ENCODE peak calls at places on chromosome 6, in ten cellular contexts. Q is heart left ventricle, C is PC-9, Z is cardiac muscle cell, L is H9, N is mucosa of gallbladder, E is HEK293T, O is amniotic stem cell, V is A549, Y is LoVo. D is an unnamed sample.

GRCh38 chr6:140854363-140854762 is 1278.4 kb upstream of the GJE1 start:
- DNase-seq in L (no peak), V (no peak), C (no peak), O (no peak), Y (no peak), N (no peak), E (no peak), Q (no peak), Z (no peak), D (no peak)

GRCh38 chr6:138257638-138258040 is 39.3 kb upstream of the PBOV1 start:
- DNase-seq in E (no peak), V (no peak), C (no peak), N (no peak), Q (no peak), O (no peak), L (no peak), Y (no peak), Z (no peak), D (no peak)

GRCh38 chr6:27205375-27206278 is 41.9 kb upstream of the PRSS16 start:
- DNase-seq in Y (no peak), N (no peak), V (no peak), O (no peak), L (no peak), Q (no peak), C (no peak), E (no peak), Z (peak; percentile 29), D (no peak)

GRCh38 chr6:7087066-7087465 is 20.7 kb upstream of the RREB1 start:
- DNase-seq in E (no peak), L (no peak), Q (no peak), V (no peak), Z (peak; percentile 40), N (no peak), C (no peak), O (no peak), Y (no peak), D (no peak)

GRCh38 chr6:75611702-75612375 is 10.2 kb downstream of the SENP6 start:
- DNase-seq in Y (no peak), E (no peak), V (no peak), Q (no peak), C (no peak), O (no peak), L (no peak), Z (no peak), N (no peak), D (no peak)

GRCh38 chr6:7249391-7249790 is 63.6 kb downstream of the SSR1 start:
- DNase-seq in E (no peak), Z (no peak), O (no peak), V (no peak), Y (no peak), L (no peak), N (no peak), Q (no peak), C (no peak), D (no peak)

GRCh38 chr6:149457316-149457884 is 27.4 kb downstream of the ZC3H12D start:
- DNase-seq in L (no peak), Q (no peak), O (no peak), E (no peak), C (no peak), Y (no peak), V (no peak), N (no peak), Z (peak; percentile 35), D (no peak)

GRCh38 chr6:109381007-109381746 is 1.1 kb downstream of the CD164 start:
- DNase-seq in Q (no peak), N (no peak), Z (no peak), L (no peak), O (no peak), Y (no peak), V (no peak), C (no peak), E (no peak), D (no peak)

GRCh38 chr6:95841560-95841959 is 174.2 kb upstream of the FUT9 start:
- DNase-seq in N (no peak), L (no peak), V (no peak), O (no peak), Z (no peak), C (no peak), Y (no peak), E (no peak), Q (no peak), D (no peak)

GRCh38 chr6:125586074-125586473 is 163.4 kb upstream of the HEY2 start:
- DNase-seq in Z (peak; percentile 13), O (no peak), E (no peak), C (no peak), V (no peak), Q (no peak), Y (no peak), N (no peak), L (no peak), D (no peak)

GRCh38 chr6:28634758-28635546 is 109.3 kb downstream of the GPX5 start:
- DNase-seq in Z (peak; percentile 46), Y (no peak), E (peak; percentile 61), Q (no peak), N (no peak), C (peak; percentile 20), V (peak; percentile 63), L (peak; percentile 83), O (no peak), D (no peak)

GRCh38 chr6:149166747-149167146 is 150.8 kb upstream of the TAB2 start:
- DNase-seq in C (no peak), Y (no peak), N (no peak), V (no peak), E (no peak), Q (no peak), Z (peak; percentile 45), O (no peak), L (no peak), D (no peak)

GRCh38 chr6:127737768-127738167 is 160.8 kb downstream of the C6orf58 start:
- DNase-seq in O (no peak), Z (no peak), V (no peak), N (no peak), Y (no peak), L (no peak), E (no peak), Q (no peak), C (no peak), D (no peak)

GRCh38 chr6:80454661-80455365 is 348.3 kb downstream of the BCKDHB start:
- DNase-seq in Z (peak; percentile 46), Q (no peak), V (no peak), Y (no peak), L (no peak), O (no peak), C (no peak), N (no peak), E (no peak), D (no peak)

GRCh38 chr6:105769987-105770386 is 316.1 kb upstream of the PRDM1 start:
- DNase-seq in O (no peak), E (no peak), N (no peak), Z (no peak), V (no peak), L (no peak), Y (peak; percentile 54), Q (no peak), C (peak; percentile 26), D (no peak)

GRCh38 chr6:87793340-87793739 is 91.3 kb upstream of the AKIRIN2 start:
- DNase-seq in Z (no peak), L (no peak), O (no peak), N (no peak), V (no peak), C (no peak), E (no peak), Q (no peak), Y (no peak), D (no peak)

GRCh38 chr6:138250513-138251247 is 32.4 kb upstream of the PBOV1 start:
- DNase-seq in E (no peak), Y (no peak), O (no peak), Q (no peak), N (peak; percentile 66), Z (peak; percentile 94), V (no peak), C (no peak), L (no peak), D (no peak)

GRCh38 chr6:121810346-121811032 is 375.0 kb downstream of the GJA1 start:
- DNase-seq in E (no peak), N (no peak), Z (no peak), L (no peak), Q (no peak), O (no peak), V (no peak), Y (no peak), C (no peak), D (no peak)

GRCh38 chr6:30513451-30513850 is 24.1 kb downstream of the HLA-E start:
- DNase-seq in Y (no peak), V (no peak), L (no peak), Z (no peak), Q (no peak), E (no peak), N (no peak), O (no peak), C (no peak), D (no peak)

GRCh38 chr6:21033575-21034026 is 499.3 kb downstream of the CDKAL1 start:
- DNase-seq in C (peak; percentile 17), Y (no peak), Q (no peak), L (no peak), Z (peak; percentile 93), O (peak; percentile 24), V (no peak), N (peak; percentile 38), E (no peak), D (no peak)

GRCh38 chr6:153960741-153961140 is 78.3 kb upstream of the OPRM1 start:
- DNase-seq in O (no peak), Y (no peak), C (no peak), Z (no peak), N (no peak), L (no peak), V (no peak), E (no peak), Q (no peak), D (no peak)

GRCh38 chr6:3326981-3327380 is 68.2 kb downstream of the PSMG4 start:
- DNase-seq in Z (no peak), O (no peak), Q (no peak), C (no peak), L (no peak), V (no peak), N (no peak), Y (no peak), E (no peak), D (no peak)

GRCh38 chr6:82711992-82712788 is 348.6 kb downstream of the TPBG start:
- DNase-seq in O (no peak), E (no peak), Q (no peak), V (no peak), C (no peak), N (no peak), Z (peak; percentile 70), Y (no peak), L (no peak), D (no peak)

GRCh38 chr6:127404594-127405178 is 54.5 kb downstream of the KIAA0408 start:
- DNase-seq in E (no peak), C (no peak), N (no peak), Z (no peak), Q (no peak), L (no peak), V (no peak), Y (no peak), O (no peak), D (no peak)

GRCh38 chr6:28734443-28734959 is 189.3 kb downstream of the TRIM27 start:
- DNase-seq in E (no peak), Y (no peak), C (no peak), N (no peak), Q (no peak), V (no peak), L (no peak), Z (no peak), O (no peak), D (no peak)

GRCh38 chr6:147772724-147773123 is 264.2 kb downstream of the SAMD5 start:
- DNase-seq in N (no peak), Z (no peak), E (no peak), L (no peak), Q (no peak), Y (no peak), C (no peak), V (no peak), O (no peak), D (no peak)

GRCh38 chr6:129730477-129731165 is 20.6 kb upstream of the ARHGAP18 start:
- DNase-seq in L (no peak), Z (peak; percentile 48), C (no peak), Y (peak; percentile 65), Q (no peak), V (peak; percentile 7), E (no peak), O (no peak), N (no peak), D (no peak)

GRCh38 chr6:144150673-144151009 is 324 bp downstream of the STX11 start:
- DNase-seq in L (peak; percentile 48), Q (peak; percentile 56), N (no peak), Z (no peak), O (no peak), C (no peak), E (peak; percentile 70), V (peak; percentile 20), Y (peak; percentile 7), D (no peak)

D was measured in GM12878.